ENCODE peak calls at places on chromosomes 13 and 19, in six cellular contexts. P, Q, R, G, N and T are unnamed samples.

GRCh38 chr19:17835182-17836006 is 12.4 kb downstream of the JAK3 start:
- DNase-seq in P (no peak), G (no peak), N (peak), R (peak), Q (no peak), T (no peak)

GRCh38 chr19:30535011-30535410 is 162.8 kb downstream of the ZNF536 start:
- DNase-seq in R (no peak), G (no peak), N (no peak), Q (peak), P (no peak), T (no peak)

GRCh38 chr13:60164490-60164889 is 762 bp upstream of the DIAPH3 start:
- DNase-seq in G (no peak), P (no peak), N (peak), R (no peak), Q (no peak), T (no peak)

GRCh38 chr13:28478127-28478526 is 16.8 kb downstream of the FLT1 start:
- DNase-seq in R (no peak), P (peak), G (peak), Q (no peak), N (peak), T (no peak)

GRCh38 chr19:37986048-37986750 is 79.2 kb downstream of the SIPA1L3 start:
- DNase-seq in Q (no peak), P (no peak), R (peak), G (no peak), N (no peak), T (no peak)

GRCh38 chr19:13502231-13502630 is 4.0 kb downstream of the CACNA1A start:
- DNase-seq in Q (no peak), G (no peak), N (no peak), P (no peak), R (no peak), T (no peak)

GRCh38 chr19:3618811-3619630 is 7.6 kb downstream of the CACTIN start:
- DNase-seq in P (no peak), Q (no peak), N (no peak), G (no peak), R (no peak), T (peak)

GRCh38 chr13:87975035-87975434 is 303.9 kb downstream of the SLITRK5 start:
- DNase-seq in G (peak), Q (no peak), N (no peak), P (no peak), R (no peak), T (no peak)

GRCh38 chr13:104678161-104678560 is 1611.9 kb upstream of the SLC10A2 start:
- DNase-seq in G (no peak), N (no peak), P (no peak), R (no peak), Q (no peak), T (no peak)

GRCh38 chr19:49570997-49571676 is 9.2 kb downstream of the NOSIP start:
- DNase-seq in N (no peak), Q (no peak), G (no peak), R (peak), P (no peak), T (no peak)

GRCh38 chr19:3104708-3104983 is 10.5 kb downstream of the GNA11 start:
- DNase-seq in N (no peak), P (no peak), G (no peak), Q (no peak), R (no peak), T (no peak)

GRCh38 chr13:113609616-113610015 is 25.1 kb downstream of the TFDP1 start:
- DNase-seq in P (no peak), G (no peak), N (no peak), Q (no peak), R (no peak), T (no peak)

GRCh38 chr19:10136936-10137335 is 17.2 kb upstream of the EIF3G start:
- DNase-seq in R (no peak), N (no peak), P (no peak), Q (no peak), G (no peak), T (no peak)

GRCh38 chr13:20192470-20193141 is at the start of gene GJB2:
- DNase-seq in G (no peak), P (no peak), Q (peak), N (no peak), R (no peak), T (no peak)

GRCh38 chr13:73984949-73985691 is 149.1 kb downstream of the KLF12 start:
- DNase-seq in N (no peak), R (no peak), P (no peak), G (no peak), Q (no peak), T (no peak)

GRCh38 chr13:99341969-99342722 is 34.9 kb upstream of the GPR183 start:
- DNase-seq in N (no peak), P (no peak), R (no peak), Q (no peak), G (no peak), T (no peak)

GRCh38 chr19:19296953-19297689 is 23.2 kb downstream of the SUGP1 start:
- DNase-seq in P (no peak), G (no peak), R (no peak), N (no peak), Q (no peak), T (no peak)

GRCh38 chr19:19297759-19298158 is 22.6 kb downstream of the SUGP1 start:
- DNase-seq in Q (no peak), R (no peak), G (no peak), N (no peak), P (no peak), T (no peak)

GRCh38 chr19:19294914-19295313 is 21.8 kb upstream of the TM6SF2 start:
- DNase-seq in N (no peak), Q (no peak), G (no peak), R (no peak), P (no peak), T (no peak)

DNA sequence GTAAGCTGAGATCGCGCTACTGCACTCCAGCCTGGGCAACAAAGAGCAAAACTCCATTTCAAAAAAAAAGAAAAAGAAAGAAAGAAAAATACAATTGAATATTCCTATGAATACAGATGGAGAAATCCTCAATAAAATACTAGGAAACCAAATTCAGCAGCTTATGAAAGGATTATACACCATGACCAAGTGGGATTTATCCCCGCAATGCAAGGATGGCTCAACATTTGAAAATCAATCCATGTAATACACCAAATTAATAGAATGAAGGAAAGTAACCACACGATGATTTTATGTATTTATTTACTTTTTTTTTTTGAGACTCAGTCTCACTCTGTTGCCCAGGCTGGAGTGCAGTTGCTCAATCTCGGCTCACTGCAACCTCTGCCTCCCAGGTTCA is 19.5 kb upstream of the TM6SF2 start:
- DNase-seq in R (no peak), G (no peak), P (no peak), N (no peak), Q (no peak), T (no peak)
- TF ChIP-seq CTCF in R (no peak), G (no peak), P (no peak), N (no peak), Q (no peak), T (no peak)

GRCh38 chr13:23322353-23323336 is 110.9 kb downstream of the SACS start:
- DNase-seq in Q (no peak), R (no peak), P (no peak), N (no peak), G (no peak), T (no peak)

GRCh38 chr13:23325191-23325590 is 108.3 kb downstream of the SACS start:
- DNase-seq in N (no peak), P (no peak), Q (no peak), R (no peak), G (no peak), T (no peak)

GRCh38 chr13:23320926-23321533 is 112.5 kb downstream of the SACS start:
- DNase-seq in R (no peak), G (no peak), N (no peak), P (no peak), Q (no peak), T (no peak)

GRCh38 chr13:23321534-23322241 is 111.8 kb downstream of the SACS start:
- DNase-seq in G (peak), P (peak), N (peak), R (no peak), Q (peak), T (no peak)

DNA sequence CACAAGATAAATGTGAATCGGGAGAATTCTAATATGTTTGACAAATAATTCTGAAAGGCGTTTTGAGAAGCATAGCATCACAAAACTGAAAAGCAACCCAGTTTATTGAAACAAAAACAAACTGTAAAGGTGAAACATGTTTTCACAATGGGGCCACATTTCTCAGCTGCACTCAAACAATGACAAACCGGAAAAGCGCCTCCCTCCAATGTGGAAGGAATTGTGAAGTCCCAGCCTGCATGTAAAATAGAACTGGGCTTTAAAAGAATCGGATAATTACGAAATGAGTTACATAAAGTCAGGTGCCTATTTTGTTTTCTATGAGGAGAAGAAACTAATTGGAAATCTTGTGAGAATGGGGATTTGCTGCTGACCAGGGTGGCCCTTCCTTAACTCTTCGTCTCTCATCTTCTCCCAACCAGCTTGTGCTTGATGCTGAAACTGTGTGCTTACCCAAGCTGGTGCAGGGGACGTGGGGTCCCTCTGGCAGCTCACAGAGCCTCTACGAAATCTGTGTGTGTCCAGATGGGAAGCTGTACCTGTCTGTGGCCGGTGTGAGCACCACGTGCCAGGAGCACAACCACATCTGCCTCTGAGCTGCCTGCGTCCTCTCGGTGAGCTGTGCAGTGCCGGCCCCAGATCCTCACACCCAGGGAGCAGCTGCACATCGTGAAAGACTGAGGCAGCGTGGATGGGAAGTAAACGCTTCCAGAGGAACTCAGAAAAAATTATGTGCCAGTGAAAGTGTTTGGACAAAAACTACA is 109.4 kb downstream of the SACS start:
- DNase-seq in G (peak), Q (no peak), P (peak), N (peak), R (no peak), T (no peak)
- TF ChIP-seq CTCF in G (no peak), Q (no peak), P (no peak), N (no peak), R (no peak), T (no peak)

GRCh38 chr13:39284801-39285388 is 246.6 kb downstream of the NHLRC3 start:
- DNase-seq in G (peak), N (peak), R (no peak), Q (no peak), P (peak), T (no peak)
- TF ChIP-seq CTCF in G (peak), N (no peak), R (peak), Q (no peak), P (peak), T (no peak)

GRCh38 chr13:82011355-82011754 is 1670.4 kb upstream of the SPRY2 start:
- DNase-seq in Q (no peak), N (no peak), R (no peak), P (no peak), G (no peak), T (no peak)
- TF ChIP-seq CTCF in Q (no peak), N (no peak), R (no peak), P (no peak), G (no peak), T (no peak)